ENCODE peak calls at places on chromosomes 11 and 22, in nine cellular contexts. L is CD4-positive, alpha-beta T cell; F is GF-D8; B is mesenchymal stem cell; H is activated T-cell treated with anti-CD3 and anti-CD28 coated beads for 48 hours; Z is heart left ventricle; S is activated T-helper 1 cell treated with anti-CD3 and anti-CD28 coated beads, Interleukin-12 subunit alpha, Interleukin-12 subunit beta, Interleukin-2, Interleukin-4 antibody, amounts not matched to agents 30 ng/mL and 10 ng/mL and 1 ng/mL, durations not matched to agents 14 hours and 24 hours and 36 hours; X is hypothalamus; M is T1000. W is an unnamed sample.

GRCh38 chr22:21754523-21755128 is 19.0 kb upstream of the YPEL1 start:
- DNase-seq in L (no peak), F (peak), B (no peak), H (no peak), Z (no peak), S (no peak), X (no peak), M (no peak), W (no peak)

GRCh38 chr11:119664063-119664572 is 64.9 kb downstream of the NECTIN1 start:
- DNase-seq in L (no peak), F (no peak), B (no peak), H (no peak), Z (no peak), S (no peak), X (no peak), M (no peak), W (no peak)

GRCh38 chr11:130340671-130341319 is 26.1 kb upstream of the ZBTB44 start:
- DNase-seq in L (no peak), F (no peak), B (no peak), H (no peak), Z (no peak), S (peak), X (no peak), M (no peak), W (no peak)

GRCh38 chr22:39589880-39590279 is 19.3 kb downstream of the CACNA1I start:
- DNase-seq in L (no peak), F (no peak), B (no peak), H (no peak), Z (no peak), S (no peak), X (peak), M (no peak), W (no peak)

GRCh38 chr11:79942071-79942470 is 501.2 kb upstream of the TENM4 start:
- DNase-seq in L (no peak), F (no peak), B (no peak), H (no peak), Z (no peak), S (no peak), X (no peak), M (no peak), W (no peak)

GRCh38 chr11:3866206-3866605 is 10.7 kb downstream of the STIM1 start:
- DNase-seq in L (no peak), F (peak), B (peak), H (no peak), Z (peak), S (no peak), X (no peak), M (no peak), W (no peak)

GRCh38 chr11:93085097-93085496 is 112.7 kb downstream of the SLC36A4 start:
- DNase-seq in L (no peak), F (peak), B (no peak), H (no peak), Z (no peak), S (no peak), X (no peak), M (no peak), W (no peak)

GRCh38 chr11:132632641-132633124 is 899.6 kb downstream of the OPCML start:
- DNase-seq in L (no peak), F (no peak), B (peak), H (no peak), Z (peak), S (no peak), X (no peak), M (peak), W (no peak)

GRCh38 chr22:23243006-23243573 is 62.8 kb downstream of the BCR start:
- DNase-seq in L (peak), F (no peak), B (no peak), H (peak), Z (no peak), S (peak), X (no peak), M (no peak), W (peak)

GRCh38 chr11:129861702-129862107 is 33.7 kb downstream of the NFRKB start:
- DNase-seq in L (no peak), F (no peak), B (peak), H (no peak), Z (peak), S (no peak), X (no peak), M (peak), W (peak)

GRCh38 chr11:34650528-34650927 is 29.6 kb downstream of the EHF start:
- DNase-seq in L (peak), F (no peak), B (no peak), H (peak), Z (no peak), S (peak), X (no peak), M (no peak), W (no peak)

GRCh38 chr11:128964463-128964930 is 21.8 kb upstream of the TP53AIP1 start:
- DNase-seq in L (no peak), F (no peak), B (no peak), H (no peak), Z (no peak), S (no peak), X (no peak), M (no peak), W (no peak)

GRCh38 chr11:68276864-68277263 is 5.1 kb upstream of the C11orf24 start:
- DNase-seq in L (no peak), F (no peak), B (no peak), H (no peak), Z (no peak), S (no peak), X (no peak), M (no peak), W (no peak)

GRCh38 chr11:66710384-66710930 is 18.6 kb downstream of the SPTBN2 start:
- DNase-seq in L (no peak), F (no peak), B (no peak), H (no peak), Z (no peak), S (no peak), X (no peak), M (no peak), W (no peak)

GRCh38 chr11:126049159-126049558 is 13.5 kb downstream of the CDON start:
- DNase-seq in L (no peak), F (no peak), B (peak), H (no peak), Z (no peak), S (no peak), X (no peak), M (no peak), W (no peak)

GRCh38 chr22:26536056-26536761 is 23.9 kb upstream of the TFIP11 start:
- DNase-seq in L (no peak), F (no peak), B (no peak), H (no peak), Z (no peak), S (no peak), X (no peak), M (no peak), W (no peak)

GRCh38 chr11:14742849-14743248 is 99.2 kb downstream of the PDE3B start:
- DNase-seq in L (no peak), F (no peak), B (no peak), H (no peak), Z (no peak), S (no peak), X (no peak), M (no peak), W (no peak)

GRCh38 chr11:33893711-33894401 is 2.0 kb upstream of the LMO2 start:
- DNase-seq in L (peak), F (peak), B (peak), H (peak), Z (no peak), S (peak), X (no peak), M (no peak), W (no peak)

GRCh38 chr11:69328231-69328630 is 34.3 kb downstream of the MYEOV start:
- DNase-seq in L (no peak), F (no peak), B (no peak), H (no peak), Z (no peak), S (no peak), X (no peak), M (no peak), W (no peak)

GRCh38 chr11:13972958-13973357 is 10.4 kb downstream of the SPON1 start:
- DNase-seq in L (no peak), F (no peak), B (no peak), H (no peak), Z (no peak), S (no peak), X (no peak), M (no peak), W (no peak)

GRCh38 chr11:16787035-16787744 is 48.7 kb downstream of the C11orf58 start:
- DNase-seq in L (no peak), F (no peak), B (no peak), H (no peak), Z (no peak), S (no peak), X (no peak), M (no peak), W (no peak)

GRCh38 chr11:82365351-82365750 is 368.3 kb downstream of the FAM181B start:
- DNase-seq in L (no peak), F (no peak), B (no peak), H (no peak), Z (no peak), S (no peak), X (no peak), M (no peak), W (no peak)

GRCh38 chr11:19306570-19306969 is 65.8 kb upstream of the E2F8 start:
- DNase-seq in L (no peak), F (no peak), B (no peak), H (no peak), Z (no peak), S (no peak), X (no peak), M (no peak), W (no peak)

GRCh38 chr11:111938687-111939160 is 1.6 kb downstream of the DIXDC1 start:
- DNase-seq in L (no peak), F (peak), B (peak), H (no peak), Z (no peak), S (peak), X (no peak), M (no peak), W (no peak)

W was measured in H1.